ENCODE peak calls at places on chromosome 7, in four cellular contexts. One of them, this sample, is unnamed.
A peak's percentile ranks its signal among the peaks of the same experiment; 100 is the strongest.

GRCh38 chr7:130258494-130259078 is 8.1 kb upstream of the CPA2 start:
- DNase-seq in H1: no peak
- DNase-seq in GM12878: no peak
- DNase-seq in HCT116: no peak
- DNase-seq in this sample: no peak

GRCh38 chr7:45306752-45307305 is 149.2 kb downstream of the RAMP3 start:
- DNase-seq in GM12878: no peak
- DNase-seq in H1: no peak
- DNase-seq in HCT116: no peak
- DNase-seq in this sample: no peak

GRCh38 chr7:137328389-137329120 is 15.0 kb downstream of the PTN start:
- DNase-seq in HCT116: no peak
- DNase-seq in GM12878: no peak
- DNase-seq in H1: no peak
- DNase-seq in this sample: no peak

GRCh38 chr7:46152671-46153070 is 231.6 kb upstream of the IGFBP3 start:
- DNase-seq in HCT116: no peak
- DNase-seq in H1: no peak
- DNase-seq in GM12878: no peak
- DNase-seq in this sample: no peak

GRCh38 chr7:66321283-66321682 is 116.1 kb downstream of the TPST1 start:
- DNase-seq in GM12878: no peak
- DNase-seq in H1: no peak
- DNase-seq in HCT116: no peak
- DNase-seq in this sample: no peak

GRCh38 chr7:129529643-129530042 is 27.3 kb downstream of the SMKR1 start:
- DNase-seq in H1: no peak
- DNase-seq in GM12878: no peak
- DNase-seq in HCT116: no peak
- DNase-seq in this sample: no peak

GRCh38 chr7:135512135-135512887 is 2.4 kb upstream of the CNOT4 start:
- DNase-seq in GM12878: peak; percentile 37
- DNase-seq in H1: no peak
- DNase-seq in HCT116: peak; percentile 78
- DNase-seq in this sample: peak; percentile 38

GRCh38 chr7:149355390-149356048 is 93.5 kb downstream of the ZNF783 start:
- DNase-seq in HCT116: peak; percentile 70
- DNase-seq in H1: peak; percentile 87
- DNase-seq in GM12878: no peak
- DNase-seq in this sample: peak; percentile 11

GRCh38 chr7:2508327-2509231 is 11.0 kb upstream of the LFNG start:
- DNase-seq in H1: no peak
- DNase-seq in HCT116: no peak
- DNase-seq in GM12878: no peak
- DNase-seq in this sample: no peak

GRCh38 chr7:5712566-5712965 is 68.9 kb downstream of the RNF216 start:
- DNase-seq in GM12878: no peak
- DNase-seq in HCT116: no peak
- DNase-seq in H1: no peak
- DNase-seq in this sample: no peak

GRCh38 chr7:151645311-151645710 is 125.6 kb upstream of the RHEB start:
- DNase-seq in HCT116: no peak
- DNase-seq in H1: no peak
- DNase-seq in GM12878: no peak
- DNase-seq in this sample: no peak

GRCh38 chr7:16923019-16923418 is 41.2 kb upstream of the AGR3 start:
- DNase-seq in HCT116: no peak
- DNase-seq in GM12878: no peak
- DNase-seq in H1: no peak
- DNase-seq in this sample: no peak

GRCh38 chr7:27239780-27240731 is 2.5 kb upstream of the EVX1 start:
- DNase-seq in HCT116: no peak
- DNase-seq in GM12878: no peak
- DNase-seq in H1: peak; percentile 57
- DNase-seq in this sample: no peak

GRCh38 chr7:102236592-102237287 is 49.9 kb upstream of the SH2B2 start:
- DNase-seq in HCT116: peak; percentile 28
- DNase-seq in GM12878: no peak
- DNase-seq in H1: peak; percentile 86
- DNase-seq in this sample: peak; percentile 68

GRCh38 chr7:157310676-157311185 is 26.1 kb upstream of the DNAJB6 start:
- DNase-seq in GM12878: no peak
- DNase-seq in H1: peak; percentile 66
- DNase-seq in HCT116: no peak
- DNase-seq in this sample: no peak

GRCh38 chr7:30143748-30144251 is 9.0 kb downstream of the MTURN start:
- DNase-seq in GM12878: no peak
- DNase-seq in H1: no peak
- DNase-seq in HCT116: no peak
- DNase-seq in this sample: no peak

GRCh38 chr7:99272476-99273045 is at the start of gene MYH16:
- DNase-seq in HCT116: no peak
- DNase-seq in H1: no peak
- DNase-seq in GM12878: no peak
- DNase-seq in this sample: no peak

GRCh38 chr7:67683628-67684027 is 687.0 kb downstream of the TYW1 start:
- DNase-seq in HCT116: no peak
- DNase-seq in GM12878: no peak
- DNase-seq in H1: no peak
- DNase-seq in this sample: no peak

GRCh38 chr7:8133955-8134733 is 127.8 kb downstream of the ICA1 start:
- DNase-seq in GM12878: peak; percentile 99
- DNase-seq in H1: no peak
- DNase-seq in HCT116: no peak
- DNase-seq in this sample: no peak

GRCh38 chr7:16062269-16062668 is 359.1 kb downstream of the CRPPA start:
- DNase-seq in HCT116: no peak
- DNase-seq in GM12878: no peak
- DNase-seq in H1: no peak
- DNase-seq in this sample: no peak

GRCh38 chr7:24244554-24244953 is 39.4 kb upstream of the NPY start:
- DNase-seq in HCT116: no peak
- DNase-seq in GM12878: no peak
- DNase-seq in H1: no peak
- DNase-seq in this sample: no peak

GRCh38 chr7:37986780-37987380 is 66.4 kb downstream of the EPDR1 start:
- DNase-seq in HCT116: no peak
- DNase-seq in GM12878: no peak
- DNase-seq in H1: no peak
- DNase-seq in this sample: peak; percentile 88

GRCh38 chr7:110522751-110523200 is 568.2 kb upstream of the LRRN3 start:
- DNase-seq in HCT116: no peak
- DNase-seq in GM12878: no peak
- DNase-seq in H1: no peak
- DNase-seq in this sample: peak; percentile 39

GRCh38 chr7:99560834-99561734 is 2.6 kb downstream of the ZNF655 start:
- DNase-seq in H1: no peak
- DNase-seq in HCT116: no peak
- DNase-seq in GM12878: no peak
- DNase-seq in this sample: no peak

GRCh38 chr7:116542618-116543017 is 17.8 kb downstream of the CAV1 start:
- DNase-seq in GM12878: no peak
- DNase-seq in HCT116: no peak
- DNase-seq in H1: no peak
- DNase-seq in this sample: no peak

GRCh38 chr7:116538138-116538537 is 13.3 kb downstream of the CAV1 start:
- DNase-seq in GM12878: no peak
- DNase-seq in HCT116: no peak
- DNase-seq in H1: no peak
- DNase-seq in this sample: no peak

GRCh38 chr7:116541951-116542350 is 17.1 kb downstream of the CAV1 start:
- DNase-seq in H1: no peak
- DNase-seq in GM12878: no peak
- DNase-seq in HCT116: no peak
- DNase-seq in this sample: no peak

GRCh38 chr7:116539879-116540278 is 15.0 kb downstream of the CAV1 start:
- DNase-seq in HCT116: no peak
- DNase-seq in H1: no peak
- DNase-seq in GM12878: no peak
- DNase-seq in this sample: no peak

DNA sequence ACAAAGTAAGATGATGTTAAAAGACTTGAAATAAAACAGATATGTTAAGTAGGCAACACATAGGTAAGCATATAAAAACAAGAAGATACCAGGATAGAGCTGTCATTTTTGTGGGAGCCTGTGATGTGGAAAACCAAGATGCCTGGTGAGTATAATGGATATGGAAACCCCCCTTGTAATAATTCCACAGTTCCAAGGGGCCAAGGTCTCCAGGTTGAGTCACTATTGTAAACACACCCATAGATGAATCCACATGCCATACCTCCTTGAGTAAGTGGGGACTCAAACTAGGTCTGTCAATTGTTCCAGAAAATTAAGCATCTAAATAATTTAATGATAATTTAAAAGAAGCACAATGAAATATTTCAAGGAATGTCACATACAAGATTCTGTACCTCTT is 15.9 kb downstream of the CAV1 start:
- DNase-seq in H1: no peak
- DNase-seq in GM12878: no peak
- DNase-seq in HCT116: no peak
- DNase-seq in this sample: no peak
- H3K4me1 ChIP-seq in H1: no peaks in the 10 kb centered on the region
- H3K4me1 ChIP-seq in GM12878: peaks cover 4% of the 10 kb centered on the region
- H3K4me1 ChIP-seq in HCT116: no peaks in the 10 kb centered on the region
- H3K4me1 ChIP-seq in this sample: no peaks in the 10 kb centered on the region

GRCh38 chr7:155369766-155370165 is 72.1 kb downstream of the INSIG1 start:
- DNase-seq in GM12878: no peak
- DNase-seq in HCT116: no peak
- DNase-seq in H1: no peak
- DNase-seq in this sample: no peak

GRCh38 chr7:155372782-155373358 is 75.2 kb downstream of the INSIG1 start:
- DNase-seq in GM12878: no peak
- DNase-seq in H1: no peak
- DNase-seq in HCT116: no peak
- DNase-seq in this sample: no peak

GRCh38 chr7:155371331-155371883 is 73.7 kb downstream of the INSIG1 start:
- DNase-seq in H1: peak; percentile 64
- DNase-seq in GM12878: no peak
- DNase-seq in HCT116: no peak
- DNase-seq in this sample: no peak

GRCh38 chr7:155373359-155374273 is 75.9 kb downstream of the INSIG1 start:
- DNase-seq in H1: peak; percentile 71
- DNase-seq in HCT116: no peak
- DNase-seq in GM12878: no peak
- DNase-seq in this sample: no peak

GRCh38 chr7:155371884-155372781 is 74.5 kb downstream of the INSIG1 start:
- DNase-seq in GM12878: no peak
- DNase-seq in HCT116: no peak
- DNase-seq in H1: peak; percentile 60
- DNase-seq in this sample: no peak
- H3K4me3 ChIP-seq in GM12878: peak overlapping the region; percentile 36
- H3K4me3 ChIP-seq in HCT116: no peak overlapping the region
- H3K4me3 ChIP-seq in H1: peak overlapping the region; percentile 24
- H3K4me3 ChIP-seq in this sample: peak overlapping the region; percentile 24

GRCh38 chr7:142880886-142881505 is 4.5 kb downstream of the TRPV6 start:
- DNase-seq in HCT116: peak; percentile 37
- DNase-seq in GM12878: no peak
- DNase-seq in H1: peak; percentile 78
- DNase-seq in this sample: peak; percentile 47
- TF ChIP-seq ZNF274 in HCT116: no peak
- TF ChIP-seq ZNF274 in GM12878: no peak
- TF ChIP-seq ZNF274 in H1: no peak
- TF ChIP-seq ZNF274 in this sample: no peak

GRCh38 chr7:55080000-55080629 is 61.3 kb downstream of the EGFR start:
- DNase-seq in HCT116: no peak
- DNase-seq in GM12878: no peak
- DNase-seq in H1: no peak
- DNase-seq in this sample: no peak
- H3K4me1 ChIP-seq in HCT116: peaks cover 46% of the 10 kb centered on the region
- H3K4me1 ChIP-seq in GM12878: peaks cover under 1% of the 10 kb centered on the region
- H3K4me1 ChIP-seq in H1: peaks cover 3% of the 10 kb centered on the region
- H3K4me1 ChIP-seq in this sample: peaks cover 18% of the 10 kb centered on the region

DNA sequence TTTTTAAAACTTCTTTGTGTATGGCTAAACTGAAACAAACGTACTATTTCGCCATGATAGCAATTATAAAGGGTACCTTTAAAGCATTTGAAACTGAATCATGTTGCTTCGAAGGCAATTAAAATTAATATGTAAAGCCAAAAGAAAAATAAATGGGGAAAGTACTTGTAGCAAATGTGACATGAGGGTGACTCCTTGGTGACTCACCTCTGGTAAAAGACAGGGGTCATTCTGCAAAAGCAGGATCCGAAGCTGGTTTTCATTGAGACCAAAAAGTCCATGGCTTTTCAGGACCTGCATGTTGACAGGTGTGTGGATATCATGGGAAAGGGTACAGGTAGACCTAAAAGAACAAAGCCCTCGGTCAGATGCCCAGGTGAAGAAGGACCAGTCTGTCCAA is 1.5 kb downstream of the ZC3HAV1L start:
- DNase-seq in GM12878: no peak
- DNase-seq in H1: no peak
- DNase-seq in HCT116: no peak
- DNase-seq in this sample: no peak
- H3K4me3 ChIP-seq in GM12878: peak overlapping the region; percentile 78
- H3K4me3 ChIP-seq in H1: no peak overlapping the region
- H3K4me3 ChIP-seq in HCT116: peak overlapping the region; percentile 69
- H3K4me3 ChIP-seq in this sample: no peak overlapping the region

GRCh38 chr7:31562002-31562401 is 48.1 kb downstream of the ITPRID1 start:
- DNase-seq in GM12878: no peak
- DNase-seq in H1: no peak
- DNase-seq in HCT116: no peak
- DNase-seq in this sample: peak; percentile 39
- TF ChIP-seq ZNF274 in GM12878: no peak
- TF ChIP-seq ZNF274 in H1: no peak
- TF ChIP-seq ZNF274 in HCT116: no peak
- TF ChIP-seq ZNF274 in this sample: no peak